ENCODE peak calls at places on chromosomes 3 and 15, in four cellular contexts. Q is H1, T is SK-N-SH, B is GM12878. O is an unnamed sample.

GRCh38 chr3:165259518-165260193 is 63.5 kb upstream of the SLITRK3 start:
- DNase-seq in Q (no peak), T (no peak), B (no peak), O (no peak)

GRCh38 chr3:125647318-125648014 is 52.2 kb upstream of the OSBPL11 start:
- DNase-seq in Q (peak; percentile 23), T (no peak), B (no peak), O (no peak)

GRCh38 chr3:98778852-98779379 is 15.8 kb downstream of the ST3GAL6 start:
- DNase-seq in Q (no peak), T (no peak), B (no peak), O (no peak)

GRCh38 chr3:182904164-182904563 is 76.2 kb downstream of the DCUN1D1 start:
- DNase-seq in Q (no peak), T (no peak), B (no peak), O (no peak)

GRCh38 chr3:36823806-36824205 is 59.5 kb upstream of the DCLK3 start:
- DNase-seq in Q (no peak), T (no peak), B (no peak), O (no peak)

GRCh38 chr15:44450172-44450571 is 22.7 kb downstream of the CTDSPL2 start:
- DNase-seq in Q (no peak), T (no peak), B (no peak), O (no peak)

GRCh38 chr3:59133350-59133749 is 83.5 kb upstream of the CFAP20DC start:
- DNase-seq in Q (no peak), T (no peak), B (no peak), O (no peak)

GRCh38 chr3:123390865-123391613 is 57.9 kb downstream of the ADCY5 start:
- DNase-seq in Q (no peak), T (peak; percentile 71), B (no peak), O (no peak)

GRCh38 chr3:118067439-118067838 is 967.2 kb downstream of the IGSF11 start:
- DNase-seq in Q (no peak), T (no peak), B (no peak), O (no peak)

GRCh38 chr3:77325280-77325679 is 285.4 kb downstream of the ROBO2 start:
- DNase-seq in Q (no peak), T (no peak), B (no peak), O (no peak)

GRCh38 chr15:88674661-88675060 is 35.8 kb downstream of the ISG20 start:
- DNase-seq in Q (no peak), T (no peak), B (no peak), O (no peak)

GRCh38 chr3:30581067-30581585 is 25.3 kb upstream of the TGFBR2 start:
- DNase-seq in Q (no peak), T (no peak), B (no peak), O (no peak)

GRCh38 chr3:74531491-74531890 is 83.0 kb downstream of the CNTN3 start:
- DNase-seq in Q (no peak), T (no peak), B (no peak), O (no peak)

GRCh38 chr15:32691316-32692032 is 26.3 kb upstream of the GREM1 start:
- DNase-seq in Q (no peak), T (no peak), B (no peak), O (no peak)

GRCh38 chr3:156246939-156247725 is 126.8 kb downstream of the KCNAB1 start:
- DNase-seq in Q (no peak), T (no peak), B (no peak), O (no peak)

GRCh38 chr3:53509494-53509893 is 15.1 kb downstream of the CACNA1D start:
- DNase-seq in Q (no peak), T (no peak), B (no peak), O (no peak)

GRCh38 chr3:135012101-135012500 is 217.0 kb downstream of the EPHB1 start:
- DNase-seq in Q (no peak), T (no peak), B (no peak), O (no peak)

GRCh38 chr15:39919396-39919739 is 698 bp downstream of the GPR176 start:
- DNase-seq in Q (no peak), T (no peak), B (no peak), O (no peak)

GRCh38 chr3:179196098-179196497 is 47.9 kb downstream of the PIK3CA start:
- DNase-seq in Q (no peak), T (no peak), B (peak; percentile 24), O (no peak)

GRCh38 chr15:35058534-35059054 is 26.5 kb downstream of the NANOGP8 start:
- DNase-seq in Q (no peak), T (no peak), B (no peak), O (no peak)

GRCh38 chr3:48042071-48042760 is 26.0 kb upstream of the MAP4 start:
- DNase-seq in Q (no peak), T (no peak), B (peak; percentile 16), O (no peak)

GRCh38 chr3:8741581-8742355 is 8.2 kb downstream of the CAV3 start:
- DNase-seq in Q (peak; percentile 70), T (peak; percentile 42), B (no peak), O (no peak)

GRCh38 chr3:42190701-42191442 is 75.1 kb downstream of the CCK start:
- DNase-seq in Q (no peak), T (peak; percentile 67), B (no peak), O (peak; percentile 77)

GRCh38 chr3:184428561-184429175 is 48.8 kb downstream of the CHRD start:
- DNase-seq in Q (no peak), T (no peak), B (no peak), O (peak; percentile 15)

GRCh38 chr3:6732807-6733206 is 128.1 kb upstream of the GRM7 start:
- DNase-seq in Q (no peak), T (no peak), B (no peak), O (no peak)

GRCh38 chr3:47781326-47781684 is 388 bp downstream of the SMARCC1 start:
- DNase-seq in Q (no peak), T (peak; percentile 86), B (no peak), O (peak; percentile 77)

GRCh38 chr3:197697355-197697754 is 39.3 kb downstream of the RUBCN start:
- DNase-seq in Q (no peak), T (no peak), B (no peak), O (no peak)
- H3K36me3 ChIP-seq in Q (peaks cover 6% of the 10 kb centered on the region), T (peaks cover 56% of the 10 kb centered on the region), B (peaks cover 65% of the 10 kb centered on the region), O (peaks cover 50% of the 10 kb centered on the region)

GRCh38 chr3:56677286-56677685 is 5.8 kb downstream of the TASOR start:
- DNase-seq in Q (no peak), T (no peak), B (no peak), O (no peak)
- TF ChIP-seq EP300 in Q (no peak), T (no peak), B (no peak), O (no peak)

GRCh38 chr15:62503451-62503850 is 338.4 kb upstream of the C2CD4B start:
- DNase-seq in Q (no peak), T (no peak), B (no peak), O (peak; percentile 71)

GRCh38 chr15:62509395-62509973 is 344.4 kb upstream of the C2CD4B start:
- DNase-seq in Q (no peak), T (no peak), B (no peak), O (no peak)

GRCh38 chr15:62506217-62506805 is 341.2 kb upstream of the C2CD4B start:
- DNase-seq in Q (no peak), T (no peak), B (no peak), O (no peak)

GRCh38 chr15:62502451-62502850 is 337.4 kb upstream of the C2CD4B start:
- DNase-seq in Q (no peak), T (no peak), B (no peak), O (no peak)

GRCh38 chr15:62505761-62506160 is 340.7 kb upstream of the C2CD4B start:
- DNase-seq in Q (no peak), T (no peak), B (no peak), O (no peak)
- H3K4me3 ChIP-seq in Q (no peak overlapping the region), T (no peak overlapping the region), B (no peak overlapping the region), O (no peak overlapping the region)

GRCh38 chr3:128094295-128095151 is 29.1 kb downstream of the RUVBL1 start:
- DNase-seq in Q (no peak), T (no peak), B (no peak), O (no peak)
- H3K36me3 ChIP-seq in Q (peaks cover 8% of the 10 kb centered on the region), T (peaks cover 18% of the 10 kb centered on the region), B (peaks cover 26% of the 10 kb centered on the region), O (peaks cover 15% of the 10 kb centered on the region)

GRCh38 chr3:38396239-38396638 is 49.7 kb downstream of the XYLB start:
- DNase-seq in Q (no peak), T (no peak), B (no peak), O (no peak)

GRCh38 chr3:38392604-38393163 is 46.1 kb downstream of the XYLB start:
- DNase-seq in Q (no peak), T (no peak), B (no peak), O (no peak)

GRCh38 chr3:38401563-38401962 is 52.1 kb upstream of the ACVR2B start:
- DNase-seq in Q (no peak), T (no peak), B (no peak), O (no peak)

GRCh38 chr3:38396861-38397260 is 50.3 kb downstream of the XYLB start:
- DNase-seq in Q (no peak), T (no peak), B (no peak), O (no peak)

DNA sequence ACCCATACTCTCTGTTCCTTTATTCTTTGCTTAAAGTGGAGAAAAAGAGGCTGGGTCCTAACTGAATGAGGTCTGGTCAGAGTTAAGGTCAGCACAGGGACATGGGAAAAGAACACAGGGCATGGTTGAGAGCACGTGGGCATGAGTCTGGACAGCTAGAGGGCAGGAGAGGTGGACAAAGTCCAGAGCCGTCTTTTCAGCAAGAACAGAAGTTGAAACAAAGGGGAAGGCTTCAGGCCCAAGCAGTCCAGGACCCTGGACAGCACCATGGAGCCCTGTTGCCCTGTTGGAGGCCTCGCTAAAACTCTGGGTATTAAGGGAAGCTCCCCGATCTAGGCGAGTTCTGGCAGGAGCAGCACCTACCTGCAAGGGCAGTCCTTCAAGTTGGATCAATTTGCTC is 50.7 kb downstream of the XYLB start:
- DNase-seq in Q (no peak), T (no peak), B (no peak), O (no peak)
- TF ChIP-seq EP300 in Q (no peak), T (no peak), B (no peak), O (no peak)

O was measured in sigmoid colon.